ENCODE peak calls at places on chromosomes 12 and 14, in nine cellular contexts. S is foreskin fibroblast, H is cardiac muscle cell, W is heart left ventricle, N is epithelial cell of proximal tubule, K is GM06990, V is dorsolateral prefrontal cortex, A is lower leg skin, Q is neural progenitor cell. X is an unnamed sample.

GRCh38 chr14:85444685-85445084 is 85.3 kb upstream of the FLRT2 start:
- DNase-seq in S (no peak), H (peak), W (peak), N (peak), K (no peak), V (no peak), A (no peak), Q (no peak), X (no peak)

GRCh38 chr12:92973614-92974013 is 44.5 kb upstream of the EEA1 start:
- DNase-seq in S (peak), H (peak), W (no peak), N (peak), K (peak), V (no peak), A (no peak), Q (no peak), X (peak)

GRCh38 chr12:3564411-3564810 is 73.4 kb downstream of the PRMT8 start:
- DNase-seq in S (no peak), H (no peak), W (no peak), N (peak), K (no peak), V (no peak), A (no peak), Q (no peak), X (no peak)

GRCh38 chr12:54197037-54197909 is 8.5 kb upstream of the SMUG1 start:
- DNase-seq in S (peak), H (no peak), W (no peak), N (no peak), K (peak), V (no peak), A (no peak), Q (peak), X (no peak)

GRCh38 chr14:64928239-64929002 is 14.1 kb downstream of the GPX2 start:
- DNase-seq in S (no peak), H (no peak), W (no peak), N (no peak), K (no peak), V (no peak), A (no peak), Q (no peak), X (no peak)

GRCh38 chr12:78928200-78929074 is 63.9 kb downstream of the SYT1 start:
- DNase-seq in S (peak), H (peak), W (no peak), N (no peak), K (no peak), V (no peak), A (no peak), Q (no peak), X (peak)

GRCh38 chr14:21768116-21768874 is 94.7 kb upstream of the OR4E1 start:
- DNase-seq in S (no peak), H (peak), W (no peak), N (no peak), K (no peak), V (no peak), A (no peak), Q (peak), X (no peak)

GRCh38 chr14:87992720-87993484 is at the start of gene GALC:
- DNase-seq in S (peak), H (peak), W (peak), N (peak), K (peak), V (peak), A (peak), Q (peak), X (peak)

GRCh38 chr12:113934946-113935345 is 31.2 kb downstream of the RBM19 start:
- DNase-seq in S (no peak), H (no peak), W (no peak), N (no peak), K (no peak), V (no peak), A (no peak), Q (no peak), X (no peak)

GRCh38 chr12:113934060-113934829 is 31.9 kb downstream of the RBM19 start:
- DNase-seq in S (no peak), H (no peak), W (no peak), N (no peak), K (no peak), V (no peak), A (no peak), Q (no peak), X (no peak)

GRCh38 chr12:113931517-113931916 is 34.6 kb downstream of the RBM19 start:
- DNase-seq in S (no peak), H (no peak), W (no peak), N (no peak), K (no peak), V (no peak), A (no peak), Q (no peak), X (no peak)

GRCh38 chr12:113932411-113933196 is 33.5 kb downstream of the RBM19 start:
- DNase-seq in S (peak), H (peak), W (no peak), N (no peak), K (no peak), V (peak), A (no peak), Q (peak), X (no peak)

DNA sequence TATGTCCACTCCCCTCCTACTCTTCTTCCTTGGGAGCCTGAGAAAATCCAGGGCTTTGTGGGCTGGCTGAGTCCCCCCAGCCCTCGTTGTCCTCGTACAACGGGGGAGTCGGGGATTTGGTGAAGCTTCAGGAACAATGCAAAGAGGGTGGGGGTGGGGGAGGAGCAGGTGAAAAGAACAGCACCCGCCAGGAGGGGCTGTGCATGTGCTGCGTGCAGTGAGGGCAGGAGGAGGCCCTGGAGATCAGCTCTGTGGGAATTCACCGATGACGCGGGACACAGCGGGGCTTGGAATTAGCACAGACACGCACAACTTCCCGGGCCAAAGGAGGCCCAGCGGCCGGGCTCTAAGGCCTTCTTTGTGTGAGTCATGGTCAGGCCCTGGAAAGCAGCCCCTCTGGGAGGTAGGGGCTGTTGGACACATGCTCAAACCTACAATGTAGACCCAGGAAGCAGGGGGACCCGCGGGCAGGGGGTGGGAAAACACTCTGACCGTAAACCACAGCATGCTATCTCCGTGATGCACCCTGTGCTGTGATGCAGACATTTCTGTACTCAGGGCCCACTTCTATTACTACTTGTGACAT is 32.8 kb downstream of the RBM19 start:
- DNase-seq in S (peak), H (peak), W (no peak), N (no peak), K (no peak), V (peak), A (no peak), Q (peak), X (peak)
- TF ChIP-seq CTCF in S (no peak), H (peak), W (no peak), N (no peak), K (no peak), V (no peak), A (no peak), Q (no peak), X (no peak)

GRCh38 chr14:84197704-84198103 is 1332.2 kb upstream of the FLRT2 start:
- DNase-seq in S (no peak), H (no peak), W (no peak), N (no peak), K (no peak), V (no peak), A (no peak), Q (no peak), X (no peak)
- H3K4me3 ChIP-seq in S (no peak), H (no peak), W (no peak), N (no peak), K (no peak), V (no peak), A (no peak), Q (no peak), X (no peak)

GRCh38 chr14:58826845-58827686 is 189.3 kb downstream of the DACT1 start:
- DNase-seq in S (no peak), H (no peak), W (no peak), N (no peak), K (no peak), V (no peak), A (no peak), Q (no peak), X (no peak)
- TF ChIP-seq CTCF in S (no peak), H (peak), W (no peak), N (peak), K (peak), V (peak), A (no peak), Q (peak), X (peak)

DNA sequence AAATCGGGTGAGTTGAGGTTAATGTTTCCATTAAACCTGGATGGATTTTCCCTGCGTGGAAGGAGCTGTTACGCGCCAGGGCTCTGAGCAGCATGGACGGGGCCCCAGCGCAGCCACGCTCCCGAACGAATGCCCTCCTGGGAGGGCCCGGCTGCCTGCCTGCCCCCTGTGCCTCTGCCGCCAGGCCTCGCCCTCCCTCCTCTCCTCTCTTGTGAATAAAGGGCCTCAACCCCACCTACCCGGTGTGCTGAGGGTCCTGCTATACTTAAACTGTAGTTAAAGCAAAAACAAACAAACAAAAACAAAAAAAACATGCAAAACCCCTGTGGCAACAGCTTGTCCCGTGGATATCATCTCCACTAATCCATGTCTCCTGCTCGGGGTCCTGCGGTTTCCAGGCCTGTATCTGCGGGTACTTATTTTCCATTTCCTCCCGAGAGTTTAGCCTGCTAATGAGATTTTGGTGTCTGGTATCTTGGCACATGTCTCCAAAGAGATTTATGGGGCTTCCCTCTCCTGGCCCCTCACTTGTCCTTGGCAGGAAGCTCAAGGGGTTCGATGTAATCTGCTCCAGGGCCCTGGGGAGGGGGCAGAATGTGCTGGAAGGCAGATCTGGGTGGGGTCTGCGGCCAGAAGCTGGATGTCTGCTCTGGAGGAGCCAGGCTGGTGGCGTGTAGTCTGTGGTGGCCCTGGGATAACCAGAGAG is 85.6 kb downstream of the KIF26A start:
- DNase-seq in S (no peak), H (no peak), W (no peak), N (no peak), K (no peak), V (peak), A (no peak), Q (no peak), X (no peak)
- H3K4me3 ChIP-seq in S (no peak), H (no peak), W (peak), N (no peak), K (no peak), V (no peak), A (no peak), Q (no peak), X (no peak)

DNA sequence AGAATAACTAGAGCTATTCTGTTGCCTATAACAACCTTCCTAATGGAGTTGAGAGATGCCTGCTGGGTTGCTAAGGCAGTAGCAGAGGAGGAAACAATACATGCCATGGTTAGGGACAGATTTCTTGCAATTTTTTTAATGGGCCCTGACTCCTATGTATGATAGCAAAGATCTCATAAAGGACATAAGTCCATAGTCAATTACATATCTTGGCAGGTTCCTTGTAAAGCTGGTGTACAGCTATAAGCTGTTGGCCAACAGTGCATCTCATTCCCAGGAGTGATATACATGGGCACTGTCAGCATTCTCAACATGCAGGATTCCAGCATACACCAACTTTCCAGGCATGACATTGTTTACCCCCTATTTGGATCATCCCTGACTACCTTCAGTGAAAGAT is 556.5 kb downstream of the CCER1 start:
- DNase-seq in S (no peak), H (no peak), W (no peak), N (no peak), K (no peak), V (no peak), A (no peak), Q (no peak), X (no peak)
- TF ChIP-seq CTCF in S (no peak), H (no peak), W (no peak), N (no peak), K (no peak), V (no peak), A (no peak), Q (no peak), X (no peak)

GRCh38 chr12:70267550-70267949 is 24.3 kb downstream of the CNOT2 start:
- DNase-seq in S (peak), H (peak), W (no peak), N (no peak), K (no peak), V (no peak), A (no peak), Q (no peak), X (no peak)

GRCh38 chr12:70268972-70269371 is 25.7 kb downstream of the CNOT2 start:
- DNase-seq in S (no peak), H (no peak), W (no peak), N (no peak), K (no peak), V (no peak), A (no peak), Q (no peak), X (no peak)

GRCh38 chr12:70265132-70265531 is 21.9 kb downstream of the CNOT2 start:
- DNase-seq in S (no peak), H (no peak), W (no peak), N (no peak), K (no peak), V (no peak), A (no peak), Q (no peak), X (no peak)

GRCh38 chr12:70260610-70261009 is 17.4 kb downstream of the CNOT2 start:
- DNase-seq in S (no peak), H (no peak), W (no peak), N (no peak), K (peak), V (no peak), A (no peak), Q (no peak), X (no peak)

DNA sequence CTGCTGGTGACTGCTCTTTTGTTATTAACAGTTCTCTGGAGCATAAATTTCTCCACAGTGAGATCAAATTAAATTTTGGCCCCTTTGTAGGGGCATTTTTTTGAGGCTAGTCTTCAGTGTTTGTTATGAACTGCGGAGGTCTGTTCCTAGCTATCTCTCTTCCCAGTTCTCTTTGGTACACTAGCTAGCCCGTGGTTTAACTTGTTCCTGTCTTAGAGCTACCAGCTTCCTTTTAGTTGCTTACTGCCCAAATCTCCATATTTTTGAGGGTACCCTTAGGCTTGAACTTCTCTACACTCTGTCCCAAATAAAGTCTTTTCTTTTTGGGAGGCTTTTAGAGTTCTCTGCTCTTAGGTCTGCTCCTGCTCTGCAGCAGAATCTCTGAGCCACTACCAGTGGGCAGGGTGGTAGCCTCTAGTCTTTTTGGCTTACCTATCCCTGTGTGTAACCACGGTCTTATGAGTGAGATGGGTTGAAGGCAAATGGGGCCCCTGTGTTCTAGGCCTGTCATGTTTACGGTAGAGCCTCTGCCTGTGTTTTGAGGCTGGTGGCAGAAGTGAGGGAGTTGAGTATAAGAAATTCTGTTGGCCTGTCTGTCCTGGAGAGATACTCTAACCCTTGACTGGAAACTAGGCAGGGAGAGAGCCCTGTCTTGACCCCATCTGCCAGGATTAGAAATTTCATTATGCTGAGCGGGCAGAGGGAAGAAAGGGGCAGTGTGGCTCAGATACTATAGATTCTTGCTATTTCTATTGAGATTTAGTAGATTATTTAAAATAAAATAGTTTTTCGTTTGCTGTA is 21.0 kb downstream of the CNOT2 start:
- DNase-seq in S (no peak), H (no peak), W (no peak), N (no peak), K (no peak), V (no peak), A (no peak), Q (no peak), X (no peak)
- H3K4me3 ChIP-seq in S (no peak), H (no peak), W (no peak), N (no peak), K (no peak), V (no peak), A (no peak), Q (no peak), X (no peak)

DNA sequence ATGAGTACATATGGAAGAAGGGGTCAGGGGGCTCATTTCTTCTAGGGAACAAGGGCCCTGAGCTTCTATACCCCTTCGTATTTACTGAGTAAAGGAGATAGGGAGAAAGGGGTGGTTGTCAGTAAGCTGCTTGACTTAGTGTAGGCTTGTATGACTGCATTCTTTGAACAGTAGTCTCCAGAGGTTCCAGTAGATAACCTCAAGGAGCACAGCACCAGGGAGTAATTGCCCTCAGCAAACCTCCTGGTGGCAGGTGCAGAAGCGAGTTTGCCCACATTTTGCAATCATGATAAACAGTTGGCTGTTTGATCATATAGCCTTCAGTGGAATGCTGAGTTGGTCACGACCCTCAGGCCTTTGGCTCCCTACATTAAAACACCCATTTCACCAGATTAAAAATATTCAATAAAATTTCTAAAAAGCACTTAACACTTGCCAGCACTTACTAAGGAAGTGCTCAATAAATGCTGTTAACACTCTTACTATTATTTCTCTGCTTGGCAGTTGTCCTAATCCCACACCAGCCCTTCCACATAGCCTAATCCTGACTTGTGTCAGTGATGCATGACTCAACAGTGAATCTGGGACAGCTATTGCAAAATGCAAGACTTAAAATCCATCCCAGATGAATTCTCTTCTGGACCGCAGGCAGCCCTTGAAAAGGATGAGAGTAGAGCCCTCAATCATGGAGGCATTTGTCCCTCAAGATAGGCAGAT is 3.7 kb upstream of the DHRS4L2 start:
- DNase-seq in S (peak), H (peak), W (no peak), N (no peak), K (no peak), V (no peak), A (no peak), Q (no peak), X (peak)
- TF ChIP-seq CTCF in S (no peak), H (no peak), W (no peak), N (no peak), K (no peak), V (no peak), A (no peak), Q (no peak), X (no peak)

X was measured in AG09309.